ENCODE peak calls at places on chromosomes 11 and 22, in ten cellular contexts. One of them, this sample, is unnamed.

GRCh38 chr11:63564785-63565350 is 1.7 kb upstream of the PLAAT2 start:
- DNase-seq in IMR-90: no peak
- DNase-seq in right lobe of liver: no peak
- DNase-seq in gastrocnemius medialis: no peak
- DNase-seq in spleen: no peak
- DNase-seq in breast epithelium: no peak
- DNase-seq in ovary: no peak
- DNase-seq in tibial nerve: no peak
- DNase-seq in heart left ventricle: no peak
- DNase-seq in transverse colon: peak
- DNase-seq in this sample: no peak

GRCh38 chr11:134691985-134692384 is 279.9 kb upstream of the B3GAT1 start:
- DNase-seq in IMR-90: peak
- DNase-seq in right lobe of liver: no peak
- DNase-seq in gastrocnemius medialis: no peak
- DNase-seq in spleen: no peak
- DNase-seq in breast epithelium: no peak
- DNase-seq in ovary: no peak
- DNase-seq in tibial nerve: no peak
- DNase-seq in heart left ventricle: no peak
- DNase-seq in transverse colon: no peak
- DNase-seq in this sample: no peak

GRCh38 chr11:1267441-1268100 is 41.9 kb downstream of the TOLLIP start:
- DNase-seq in IMR-90: no peak
- DNase-seq in right lobe of liver: no peak
- DNase-seq in gastrocnemius medialis: no peak
- DNase-seq in spleen: peak
- DNase-seq in breast epithelium: no peak
- DNase-seq in ovary: no peak
- DNase-seq in tibial nerve: no peak
- DNase-seq in heart left ventricle: no peak
- DNase-seq in transverse colon: no peak
- DNase-seq in this sample: no peak

GRCh38 chr11:114430290-114430689 is 9.0 kb upstream of the REXO2 start:
- DNase-seq in IMR-90: no peak
- DNase-seq in right lobe of liver: no peak
- DNase-seq in gastrocnemius medialis: no peak
- DNase-seq in spleen: no peak
- DNase-seq in breast epithelium: no peak
- DNase-seq in ovary: no peak
- DNase-seq in tibial nerve: no peak
- DNase-seq in heart left ventricle: no peak
- DNase-seq in transverse colon: no peak
- DNase-seq in this sample: no peak

GRCh38 chr11:128342511-128343133 is 244.7 kb downstream of the ETS1 start:
- DNase-seq in IMR-90: peak
- DNase-seq in right lobe of liver: no peak
- DNase-seq in gastrocnemius medialis: peak
- DNase-seq in spleen: peak
- DNase-seq in breast epithelium: no peak
- DNase-seq in ovary: no peak
- DNase-seq in tibial nerve: no peak
- DNase-seq in heart left ventricle: peak
- DNase-seq in transverse colon: peak
- DNase-seq in this sample: no peak

GRCh38 chr22:35312198-35313059 is 12.7 kb downstream of the TOM1 start:
- DNase-seq in IMR-90: peak
- DNase-seq in right lobe of liver: peak
- DNase-seq in gastrocnemius medialis: peak
- DNase-seq in spleen: peak
- DNase-seq in breast epithelium: no peak
- DNase-seq in ovary: peak
- DNase-seq in tibial nerve: no peak
- DNase-seq in heart left ventricle: no peak
- DNase-seq in transverse colon: peak
- DNase-seq in this sample: no peak

GRCh38 chr11:84905411-84905810 is 721.7 kb downstream of the DLG2 start:
- DNase-seq in IMR-90: peak
- DNase-seq in right lobe of liver: no peak
- DNase-seq in gastrocnemius medialis: no peak
- DNase-seq in spleen: no peak
- DNase-seq in breast epithelium: no peak
- DNase-seq in ovary: no peak
- DNase-seq in tibial nerve: no peak
- DNase-seq in heart left ventricle: no peak
- DNase-seq in transverse colon: no peak
- DNase-seq in this sample: no peak

GRCh38 chr11:111733009-111733408 is 33.2 kb downstream of the PPP2R1B start:
- DNase-seq in IMR-90: peak
- DNase-seq in right lobe of liver: no peak
- DNase-seq in gastrocnemius medialis: peak
- DNase-seq in spleen: peak
- DNase-seq in breast epithelium: no peak
- DNase-seq in ovary: peak
- DNase-seq in tibial nerve: peak
- DNase-seq in heart left ventricle: peak
- DNase-seq in transverse colon: no peak
- DNase-seq in this sample: no peak

GRCh38 chr11:94132152-94132558 is 3.5 kb downstream of the PANX1 start:
- DNase-seq in IMR-90: peak
- DNase-seq in right lobe of liver: no peak
- DNase-seq in gastrocnemius medialis: peak
- DNase-seq in spleen: no peak
- DNase-seq in breast epithelium: no peak
- DNase-seq in ovary: peak
- DNase-seq in tibial nerve: no peak
- DNase-seq in heart left ventricle: no peak
- DNase-seq in transverse colon: peak
- DNase-seq in this sample: no peak

GRCh38 chr11:47438721-47439120 is 10.2 kb downstream of the RAPSN start:
- DNase-seq in IMR-90: no peak
- DNase-seq in right lobe of liver: no peak
- DNase-seq in gastrocnemius medialis: no peak
- DNase-seq in spleen: no peak
- DNase-seq in breast epithelium: no peak
- DNase-seq in ovary: no peak
- DNase-seq in tibial nerve: no peak
- DNase-seq in heart left ventricle: no peak
- DNase-seq in transverse colon: no peak
- DNase-seq in this sample: no peak

GRCh38 chr11:67282876-67283371 is 6.2 kb upstream of the ANKRD13D start:
- DNase-seq in IMR-90: no peak
- DNase-seq in right lobe of liver: peak
- DNase-seq in gastrocnemius medialis: no peak
- DNase-seq in spleen: peak
- DNase-seq in breast epithelium: no peak
- DNase-seq in ovary: no peak
- DNase-seq in tibial nerve: no peak
- DNase-seq in heart left ventricle: peak
- DNase-seq in transverse colon: no peak
- DNase-seq in this sample: no peak
- H3K27ac ChIP-seq in IMR-90: no peak
- H3K27ac ChIP-seq in right lobe of liver: peak
- H3K27ac ChIP-seq in gastrocnemius medialis: no peak
- H3K27ac ChIP-seq in spleen: peak
- H3K27ac ChIP-seq in breast epithelium: no peak
- H3K27ac ChIP-seq in ovary: no peak
- H3K27ac ChIP-seq in tibial nerve: no peak
- H3K27ac ChIP-seq in heart left ventricle: peak
- H3K27ac ChIP-seq in transverse colon: peak
- H3K27ac ChIP-seq in this sample: peak

DNA sequence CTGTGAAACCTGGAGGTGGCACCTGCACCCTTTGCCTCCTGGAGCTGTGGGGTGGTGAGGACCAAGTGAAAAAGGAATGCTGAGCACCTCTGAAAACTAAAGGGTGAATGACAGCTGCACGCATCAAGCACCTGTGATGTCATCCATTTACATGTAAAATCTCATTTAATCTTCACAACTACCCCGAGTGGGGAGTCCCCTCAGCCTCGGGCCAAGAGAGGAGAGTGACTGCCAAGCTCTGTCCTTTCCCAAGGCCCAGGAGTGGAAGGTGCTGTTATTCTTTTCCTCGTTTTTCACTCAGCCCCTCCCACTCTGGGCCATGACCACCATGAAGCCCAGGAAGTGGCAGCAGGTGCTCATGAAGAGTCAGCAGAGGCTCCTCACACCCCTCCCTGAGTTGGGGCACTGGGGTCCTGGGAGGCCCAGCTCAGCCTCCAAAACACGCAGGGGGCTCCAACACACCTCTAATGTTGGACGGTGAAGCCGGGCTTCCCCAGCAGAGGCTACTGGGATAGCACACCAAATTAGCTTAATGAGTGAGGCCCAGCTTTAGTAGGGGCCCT is 35.7 kb downstream of the NECTIN1 start:
- DNase-seq in IMR-90: no peak
- DNase-seq in right lobe of liver: no peak
- DNase-seq in gastrocnemius medialis: no peak
- DNase-seq in spleen: no peak
- DNase-seq in breast epithelium: no peak
- DNase-seq in ovary: no peak
- DNase-seq in tibial nerve: no peak
- DNase-seq in heart left ventricle: no peak
- DNase-seq in transverse colon: no peak
- DNase-seq in this sample: no peak
- TF ChIP-seq POLR2A in IMR-90: no peak
- TF ChIP-seq POLR2A in right lobe of liver: no peak
- TF ChIP-seq POLR2A in gastrocnemius medialis: no peak
- TF ChIP-seq POLR2A in spleen: no peak
- TF ChIP-seq POLR2A in breast epithelium: no peak
- TF ChIP-seq POLR2A in ovary: no peak
- TF ChIP-seq POLR2A in tibial nerve: no peak
- TF ChIP-seq POLR2A in heart left ventricle: no peak
- TF ChIP-seq POLR2A in transverse colon: no peak
- TF ChIP-seq POLR2A in this sample: no peak

GRCh38 chr11:126533560-126533959 is 178.1 kb downstream of the ST3GAL4 start:
- DNase-seq in IMR-90: no peak
- DNase-seq in right lobe of liver: no peak
- DNase-seq in gastrocnemius medialis: no peak
- DNase-seq in spleen: no peak
- DNase-seq in breast epithelium: no peak
- DNase-seq in ovary: no peak
- DNase-seq in tibial nerve: no peak
- DNase-seq in heart left ventricle: no peak
- DNase-seq in transverse colon: no peak
- DNase-seq in this sample: no peak

GRCh38 chr11:126542621-126543020 is 187.1 kb downstream of the ST3GAL4 start:
- DNase-seq in IMR-90: no peak
- DNase-seq in right lobe of liver: no peak
- DNase-seq in gastrocnemius medialis: no peak
- DNase-seq in spleen: no peak
- DNase-seq in breast epithelium: no peak
- DNase-seq in ovary: no peak
- DNase-seq in tibial nerve: no peak
- DNase-seq in heart left ventricle: no peak
- DNase-seq in transverse colon: no peak
- DNase-seq in this sample: no peak

GRCh38 chr11:126534141-126534805 is 178.8 kb downstream of the ST3GAL4 start:
- DNase-seq in IMR-90: no peak
- DNase-seq in right lobe of liver: no peak
- DNase-seq in gastrocnemius medialis: no peak
- DNase-seq in spleen: no peak
- DNase-seq in breast epithelium: no peak
- DNase-seq in ovary: no peak
- DNase-seq in tibial nerve: no peak
- DNase-seq in heart left ventricle: no peak
- DNase-seq in transverse colon: no peak
- DNase-seq in this sample: no peak

GRCh38 chr11:126538071-126538470 is 182.6 kb downstream of the ST3GAL4 start:
- DNase-seq in IMR-90: no peak
- DNase-seq in right lobe of liver: no peak
- DNase-seq in gastrocnemius medialis: no peak
- DNase-seq in spleen: no peak
- DNase-seq in breast epithelium: no peak
- DNase-seq in ovary: no peak
- DNase-seq in tibial nerve: no peak
- DNase-seq in heart left ventricle: no peak
- DNase-seq in transverse colon: no peak
- DNase-seq in this sample: no peak

DNA sequence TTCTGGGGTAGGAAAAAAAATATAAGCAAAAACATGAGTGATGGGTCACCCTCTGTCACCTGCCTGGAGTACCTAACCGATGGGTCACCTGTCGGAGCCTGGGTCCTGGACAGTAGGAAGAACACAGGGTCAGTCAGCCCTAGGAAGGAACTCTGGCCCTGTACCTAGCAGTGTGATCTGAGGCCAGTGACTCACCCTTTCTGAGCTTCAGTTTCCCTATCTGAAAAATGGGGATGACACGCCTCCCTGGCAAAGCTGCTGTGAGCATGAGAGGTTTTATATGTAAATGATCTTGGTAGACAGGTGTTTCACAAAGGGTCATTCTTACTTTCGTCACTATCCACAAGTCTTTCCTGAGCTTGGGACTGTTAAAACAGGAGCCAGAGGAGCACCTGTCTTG is 182.0 kb downstream of the ST3GAL4 start:
- DNase-seq in IMR-90: no peak
- DNase-seq in right lobe of liver: no peak
- DNase-seq in gastrocnemius medialis: no peak
- DNase-seq in spleen: no peak
- DNase-seq in breast epithelium: no peak
- DNase-seq in ovary: no peak
- DNase-seq in tibial nerve: no peak
- DNase-seq in heart left ventricle: no peak
- DNase-seq in transverse colon: no peak
- DNase-seq in this sample: no peak
- H3K27ac ChIP-seq in IMR-90: no peak
- H3K27ac ChIP-seq in right lobe of liver: no peak
- H3K27ac ChIP-seq in gastrocnemius medialis: no peak
- H3K27ac ChIP-seq in spleen: no peak
- H3K27ac ChIP-seq in breast epithelium: no peak
- H3K27ac ChIP-seq in ovary: no peak
- H3K27ac ChIP-seq in tibial nerve: no peak
- H3K27ac ChIP-seq in heart left ventricle: no peak
- H3K27ac ChIP-seq in transverse colon: no peak
- H3K27ac ChIP-seq in this sample: no peak

GRCh38 chr11:73376168-73376802 is at the start of gene RELT:
- DNase-seq in IMR-90: peak
- DNase-seq in right lobe of liver: peak
- DNase-seq in gastrocnemius medialis: peak
- DNase-seq in spleen: peak
- DNase-seq in breast epithelium: peak
- DNase-seq in ovary: peak
- DNase-seq in tibial nerve: peak
- DNase-seq in heart left ventricle: peak
- DNase-seq in transverse colon: peak
- DNase-seq in this sample: no peak
- TF ChIP-seq POLR2A in IMR-90: peak
- TF ChIP-seq POLR2A in right lobe of liver: peak
- TF ChIP-seq POLR2A in gastrocnemius medialis: peak
- TF ChIP-seq POLR2A in spleen: no peak
- TF ChIP-seq POLR2A in breast epithelium: no peak
- TF ChIP-seq POLR2A in ovary: peak
- TF ChIP-seq POLR2A in tibial nerve: peak
- TF ChIP-seq POLR2A in heart left ventricle: peak
- TF ChIP-seq POLR2A in transverse colon: peak
- TF ChIP-seq POLR2A in this sample: no peak

DNA sequence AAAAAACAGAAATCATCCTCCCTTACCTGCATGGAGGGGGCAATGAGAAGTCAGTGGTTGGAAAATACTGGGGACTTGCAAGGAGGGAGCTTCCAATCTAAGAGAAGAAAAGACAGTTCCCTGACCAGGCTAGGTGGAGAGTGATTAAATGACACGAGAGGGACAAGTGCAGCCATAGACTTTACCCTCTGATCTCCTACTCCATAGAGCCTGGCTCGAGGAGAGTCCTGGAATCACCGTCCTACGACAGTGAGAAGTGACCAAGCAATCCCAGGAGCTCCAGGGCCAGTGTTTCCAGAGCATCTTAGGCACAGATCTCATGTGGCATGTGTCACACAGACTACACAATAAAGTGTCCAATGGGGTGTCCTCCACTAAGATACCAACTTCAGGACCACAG is 25.7 kb downstream of the MYH9 start:
- DNase-seq in IMR-90: no peak
- DNase-seq in right lobe of liver: no peak
- DNase-seq in gastrocnemius medialis: no peak
- DNase-seq in spleen: no peak
- DNase-seq in breast epithelium: no peak
- DNase-seq in ovary: no peak
- DNase-seq in tibial nerve: no peak
- DNase-seq in heart left ventricle: no peak
- DNase-seq in transverse colon: no peak
- DNase-seq in this sample: no peak
- H3K27ac ChIP-seq in IMR-90: peak
- H3K27ac ChIP-seq in right lobe of liver: peak
- H3K27ac ChIP-seq in gastrocnemius medialis: peak
- H3K27ac ChIP-seq in spleen: peak
- H3K27ac ChIP-seq in breast epithelium: peak
- H3K27ac ChIP-seq in ovary: no peak
- H3K27ac ChIP-seq in tibial nerve: peak
- H3K27ac ChIP-seq in heart left ventricle: peak
- H3K27ac ChIP-seq in transverse colon: peak
- H3K27ac ChIP-seq in this sample: peak

This sample was measured in esophagus squamous epithelium.